ENCODE peak calls at places on chromosome 5, in five cellular contexts. S is mesothelial cell of epicardium, Z is glutamatergic neuron, A is COR-L47, P is ecto neural progenitor cell. Y is an unnamed sample.

GRCh38 chr5:20353481-20353880 is 365.5 kb upstream of the CDH18 start:
- DNase-seq in S (no peak), A (no peak), P (no peak), Z (no peak), Y (no peak)

GRCh38 chr5:158456756-158457155 is 597.8 kb upstream of the CLINT1 start:
- DNase-seq in S (no peak), A (no peak), Z (no peak), P (no peak), Y (no peak)

GRCh38 chr5:11075010-11075860 is 314.2 kb upstream of the DAP start:
- DNase-seq in Z (peak), A (no peak), P (peak), S (no peak), Y (no peak)

GRCh38 chr5:35364350-35364749 is 134.1 kb upstream of the PRLR start:
- DNase-seq in P (no peak), A (no peak), S (no peak), Z (no peak), Y (no peak)

GRCh38 chr5:86806206-86806605 is 188.5 kb downstream of the COX7C start:
- DNase-seq in S (no peak), Z (no peak), P (no peak), A (no peak), Y (no peak)

GRCh38 chr5:99089822-99090549 is 161.2 kb upstream of the CHD1 start:
- DNase-seq in S (no peak), A (no peak), Z (no peak), P (no peak), Y (no peak)

GRCh38 chr5:95973793-95974325 is 12.2 kb upstream of the ELL2 start:
- DNase-seq in A (no peak), S (no peak), P (no peak), Z (no peak), Y (no peak)

GRCh38 chr5:14574891-14575496 is 6.6 kb upstream of the OTULINL start:
- DNase-seq in S (no peak), Z (no peak), A (peak), P (no peak), Y (no peak)

GRCh38 chr5:60891667-60892066 is 47.6 kb upstream of the ELOVL7 start:
- DNase-seq in Z (no peak), P (no peak), S (no peak), A (no peak), Y (no peak)

GRCh38 chr5:83321656-83322055 is 149.9 kb upstream of the VCAN start:
- DNase-seq in P (no peak), Z (no peak), A (no peak), S (no peak), Y (no peak)

GRCh38 chr5:148808864-148809642 is 17.4 kb upstream of the ADRB2 start:
- DNase-seq in Z (no peak), P (no peak), S (no peak), A (no peak), Y (no peak)

GRCh38 chr5:54586336-54586735 is 68.8 kb downstream of the SNX18 start:
- DNase-seq in Z (no peak), P (no peak), S (no peak), A (no peak), Y (no peak)

GRCh38 chr5:123035320-123035949 is 1.1 kb downstream of the PPIC start:
- DNase-seq in P (peak), A (peak), Z (peak), S (no peak), Y (no peak)

GRCh38 chr5:150255659-150256415 is 33.7 kb downstream of the CAMK2A start:
- DNase-seq in A (no peak), Z (no peak), S (no peak), P (no peak), Y (no peak)

GRCh38 chr5:139660105-139660915 is 12.2 kb downstream of the CXXC5 start:
- DNase-seq in Z (no peak), S (no peak), P (no peak), A (no peak), Y (no peak)

GRCh38 chr5:143226361-143226760 is 177.1 kb downstream of the NR3C1 start:
- DNase-seq in Z (no peak), A (no peak), S (no peak), P (no peak), Y (no peak)

GRCh38 chr5:6365142-6365976 is 13.0 kb downstream of the MED10 start:
- DNase-seq in A (no peak), P (peak), Z (no peak), S (no peak), Y (peak)

GRCh38 chr5:43891112-43891511 is 288.1 kb downstream of the NNT start:
- DNase-seq in A (no peak), P (no peak), S (no peak), Z (no peak), Y (no peak)

GRCh38 chr5:41707853-41708603 is 162.2 kb downstream of the OXCT1 start:
- DNase-seq in Z (no peak), S (no peak), A (peak), P (no peak), Y (no peak)

GRCh38 chr5:136235316-136235715 is 42.4 kb upstream of the SMIM32 start:
- DNase-seq in S (no peak), P (no peak), A (no peak), Z (no peak), Y (no peak)

GRCh38 chr5:54360925-54361662 is 50.7 kb upstream of the ARL15 start:
- DNase-seq in P (no peak), A (no peak), Z (no peak), S (no peak), Y (no peak)

GRCh38 chr5:148387325-148387724 is 3.6 kb downstream of the FBXO38 start:
- DNase-seq in A (no peak), P (no peak), S (no peak), Z (no peak), Y (no peak)